ENCODE peak calls at places on chromosomes 13 and 19, in ten cellular contexts. U is tibial nerve, J is keratinocyte, W is PC-9, H is fibroblast of lung, V is right lobe of liver, G is uterus, D is heart left ventricle, C is H9, K is H1. F is an unnamed sample.

GRCh38 chr13:35978607-35979316 is 152.4 kb downstream of the DCLK1 start:
- DNase-seq in U (no peak), J (no peak), W (peak), H (peak), V (no peak), G (peak), D (no peak), C (no peak), K (peak), F (no peak)

GRCh38 chr13:47409778-47410177 is 512.9 kb upstream of the HTR2A start:
- DNase-seq in U (no peak), J (no peak), W (no peak), H (no peak), V (no peak), G (no peak), D (no peak), C (no peak), K (no peak), F (no peak)

GRCh38 chr19:40274585-40275544 is 10.3 kb downstream of the AKT2 start:
- DNase-seq in U (no peak), J (no peak), W (no peak), H (no peak), V (no peak), G (no peak), D (peak), C (no peak), K (no peak), F (no peak)

GRCh38 chr13:28408235-28408848 is 86.6 kb downstream of the FLT1 start:
- DNase-seq in U (no peak), J (no peak), W (no peak), H (no peak), V (peak), G (peak), D (peak), C (no peak), K (no peak), F (no peak)

GRCh38 chr19:591099-591958 is 1.6 kb downstream of the HCN2 start:
- DNase-seq in U (no peak), J (no peak), W (no peak), H (no peak), V (peak), G (no peak), D (peak), C (no peak), K (peak), F (no peak)

GRCh38 chr13:99687728-99688397 is 186.6 kb downstream of the TM9SF2 start:
- DNase-seq in U (no peak), J (no peak), W (no peak), H (no peak), V (no peak), G (no peak), D (no peak), C (peak), K (no peak), F (no peak)

GRCh38 chr19:46378268-46378667 is 31.4 kb downstream of the PPP5C start:
- DNase-seq in U (no peak), J (no peak), W (no peak), H (peak), V (no peak), G (no peak), D (no peak), C (no peak), K (no peak), F (no peak)

GRCh38 chr13:113049521-113049941 is 56.1 kb upstream of the F7 start:
- DNase-seq in U (no peak), J (no peak), W (no peak), H (no peak), V (no peak), G (no peak), D (peak), C (no peak), K (no peak), F (peak)

GRCh38 chr13:48728876-48729275 is 75.1 kb downstream of the CYSLTR2 start:
- DNase-seq in U (no peak), J (no peak), W (no peak), H (no peak), V (no peak), G (no peak), D (no peak), C (no peak), K (no peak), F (no peak)

GRCh38 chr13:43107780-43108179 is 84.4 kb downstream of the DNAJC15 start:
- DNase-seq in U (no peak), J (no peak), W (no peak), H (no peak), V (no peak), G (no peak), D (no peak), C (no peak), K (no peak), F (no peak)

GRCh38 chr19:46660008-46660517 is 919 bp downstream of the DACT3 start:
- DNase-seq in U (no peak), J (no peak), W (no peak), H (no peak), V (no peak), G (peak), D (no peak), C (peak), K (peak), F (no peak)

GRCh38 chr13:82772802-82773201 is 1109.5 kb downstream of the SLITRK1 start:
- DNase-seq in U (no peak), J (no peak), W (no peak), H (peak), V (no peak), G (no peak), D (no peak), C (no peak), K (no peak), F (no peak)

GRCh38 chr19:1992759-1993260 is 22.7 kb downstream of the BTBD2 start:
- DNase-seq in U (no peak), J (no peak), W (no peak), H (no peak), V (no peak), G (peak), D (no peak), C (peak), K (peak), F (no peak)

GRCh38 chr19:6743071-6743470 is 3.6 kb downstream of the TRIP10 start:
- DNase-seq in U (no peak), J (no peak), W (no peak), H (peak), V (no peak), G (no peak), D (no peak), C (no peak), K (no peak), F (no peak)

GRCh38 chr13:101098873-101099272 is 317.4 kb downstream of the NALCN start:
- DNase-seq in U (no peak), J (no peak), W (no peak), H (no peak), V (no peak), G (no peak), D (no peak), C (no peak), K (no peak), F (no peak)

GRCh38 chr19:2663920-2664571 is 38.4 kb downstream of the GNG7 start:
- DNase-seq in U (no peak), J (no peak), W (no peak), H (no peak), V (no peak), G (no peak), D (peak), C (no peak), K (no peak), F (peak)

GRCh38 chr13:36750046-36750445 is 69.0 kb upstream of the RFXAP start:
- DNase-seq in U (no peak), J (no peak), W (no peak), H (no peak), V (no peak), G (no peak), D (no peak), C (no peak), K (no peak), F (no peak)

GRCh38 chr19:56120371-56121179 is 520 bp downstream of the ZNF787 start:
- DNase-seq in U (peak), J (no peak), W (peak), H (peak), V (peak), G (peak), D (peak), C (peak), K (peak), F (peak)

GRCh38 chr13:89361909-89362308 is 1690.7 kb downstream of the SLITRK5 start:
- DNase-seq in U (no peak), J (no peak), W (no peak), H (peak), V (no peak), G (no peak), D (no peak), C (no peak), K (no peak), F (no peak)

GRCh38 chr13:76971215-76971614 is 20.7 kb upstream of the CLN5 start:
- DNase-seq in U (no peak), J (no peak), W (no peak), H (no peak), V (no peak), G (no peak), D (no peak), C (no peak), K (no peak), F (no peak)

GRCh38 chr19:3055741-3056453 is 6.4 kb downstream of the TLE5 start:
- DNase-seq in U (no peak), J (no peak), W (peak), H (no peak), V (peak), G (peak), D (no peak), C (peak), K (peak), F (no peak)

GRCh38 chr19:14146789-14147216 is 10.4 kb upstream of the ASF1B start:
- DNase-seq in U (no peak), J (no peak), W (no peak), H (peak), V (no peak), G (peak), D (no peak), C (no peak), K (no peak), F (no peak)

GRCh38 chr13:113558461-113558860 is 26.1 kb upstream of the TFDP1 start:
- DNase-seq in U (no peak), J (no peak), W (no peak), H (no peak), V (no peak), G (no peak), D (no peak), C (peak), K (no peak), F (no peak)

GRCh38 chr19:16825312-16826168 is 3.7 kb upstream of the SIN3B start:
- DNase-seq in U (peak), J (no peak), W (no peak), H (peak), V (peak), G (peak), D (no peak), C (peak), K (peak), F (peak)

GRCh38 chr19:40365613-40366401 is 17.3 kb downstream of the PLD3 start:
- DNase-seq in U (peak), J (no peak), W (no peak), H (peak), V (no peak), G (peak), D (peak), C (peak), K (peak), F (peak)

GRCh38 chr13:58620171-58620570 is 988.6 kb downstream of the PCDH17 start:
- DNase-seq in U (no peak), J (no peak), W (no peak), H (no peak), V (no peak), G (no peak), D (no peak), C (no peak), K (no peak), F (no peak)

GRCh38 chr19:5064896-5065295 is 96.0 kb downstream of the KDM4B start:
- DNase-seq in U (no peak), J (no peak), W (no peak), H (no peak), V (no peak), G (no peak), D (no peak), C (no peak), K (no peak), F (no peak)

GRCh38 chr13:48831248-48831647 is 144.5 kb upstream of the FNDC3A start:
- DNase-seq in U (no peak), J (no peak), W (no peak), H (no peak), V (no peak), G (no peak), D (no peak), C (no peak), K (no peak), F (no peak)

GRCh38 chr13:51960766-51961165 is 50.5 kb downstream of the ATP7B start:
- DNase-seq in U (no peak), J (no peak), W (no peak), H (no peak), V (no peak), G (no peak), D (no peak), C (no peak), K (no peak), F (no peak)

GRCh38 chr19:2578911-2579677 is 103.2 kb downstream of the GADD45B start:
- DNase-seq in U (peak), J (no peak), W (peak), H (peak), V (peak), G (peak), D (peak), C (peak), K (peak), F (peak)

GRCh38 chr19:14383898-14384669 is 2.8 kb downstream of the ADGRE5 start:
- DNase-seq in U (no peak), J (no peak), W (no peak), H (peak), V (no peak), G (peak), D (no peak), C (no peak), K (no peak), F (no peak)

GRCh38 chr19:46621191-46622117 is 3.4 kb downstream of the PTGIR start:
- DNase-seq in U (no peak), J (no peak), W (no peak), H (no peak), V (no peak), G (no peak), D (peak), C (no peak), K (no peak), F (no peak)

GRCh38 chr13:112250788-112251445 is 125.2 kb upstream of the SPACA7 start:
- DNase-seq in U (no peak), J (no peak), W (no peak), H (no peak), V (no peak), G (no peak), D (no peak), C (no peak), K (peak), F (no peak)

GRCh38 chr19:40633207-40633606 is 32.0 kb downstream of the LTBP4 start:
- DNase-seq in U (no peak), J (no peak), W (peak), H (peak), V (no peak), G (no peak), D (no peak), C (no peak), K (no peak), F (no peak)

GRCh38 chr19:40279120-40279551 is 6.0 kb downstream of the AKT2 start:
- DNase-seq in U (peak), J (no peak), W (no peak), H (peak), V (no peak), G (peak), D (peak), C (no peak), K (no peak), F (no peak)

GRCh38 chr13:61094865-61095264 is 320.8 kb downstream of the PCDH20 start:
- DNase-seq in U (no peak), J (no peak), W (no peak), H (no peak), V (no peak), G (no peak), D (no peak), C (no peak), K (no peak), F (no peak)

GRCh38 chr19:13428352-13428751 is 77.9 kb downstream of the CACNA1A start:
- DNase-seq in U (no peak), J (no peak), W (no peak), H (peak), V (no peak), G (no peak), D (no peak), C (peak), K (peak), F (no peak)

DNA sequence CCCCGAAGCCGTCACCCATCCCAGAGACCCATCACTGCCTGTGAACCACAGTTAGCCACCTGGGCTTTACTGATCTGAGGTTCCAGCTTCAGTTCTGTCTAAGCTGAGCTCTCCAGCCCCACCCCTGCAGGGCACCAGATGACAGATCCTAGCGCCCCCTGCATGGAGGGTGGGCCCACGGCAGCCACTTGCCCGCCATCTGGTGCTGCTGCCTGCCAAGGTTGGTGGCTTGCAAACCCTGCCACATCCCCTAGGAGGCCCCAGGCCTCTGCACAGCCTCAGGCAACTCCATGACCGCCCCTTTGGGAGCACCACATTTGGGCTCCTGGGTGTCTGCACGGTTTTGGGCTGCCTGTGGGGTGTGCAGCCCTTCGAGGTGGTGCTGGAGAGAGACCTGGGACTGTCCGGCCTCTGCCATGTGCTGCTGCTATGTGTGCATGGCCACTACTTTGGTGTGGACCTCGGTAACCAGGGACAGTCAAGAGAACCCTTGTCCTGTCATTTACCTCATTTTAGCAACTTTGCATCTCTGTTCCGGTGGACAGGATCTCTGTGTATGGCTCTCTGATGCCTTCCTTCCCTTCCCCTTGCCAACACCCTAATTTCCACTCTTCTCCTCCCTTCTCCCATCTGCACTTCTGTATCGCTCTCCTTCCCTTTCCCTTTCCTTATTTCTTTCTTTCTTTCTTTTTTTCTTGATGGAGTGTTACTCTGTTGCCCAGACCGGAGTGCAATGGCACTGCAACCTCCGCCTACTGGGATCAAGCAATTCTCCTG is 17.4 kb upstream of the SDHAF1 start:
- DNase-seq in U (no peak), J (no peak), W (no peak), H (no peak), V (no peak), G (no peak), D (no peak), C (peak), K (peak), F (no peak)
- TF ChIP-seq CTCF in U (no peak), J (no peak), W (no peak), H (no peak), V (no peak), G (no peak), D (no peak), C (peak), K (peak), F (no peak)

GRCh38 chr19:35833972-35834371 is 18.3 kb downstream of the NPHS1 start:
- DNase-seq in U (no peak), J (no peak), W (no peak), H (no peak), V (no peak), G (no peak), D (no peak), C (no peak), K (no peak), F (no peak)

GRCh38 chr19:35830986-35831385 is 18.3 kb upstream of the PRODH2 start:
- DNase-seq in U (no peak), J (no peak), W (no peak), H (no peak), V (no peak), G (no peak), D (no peak), C (no peak), K (no peak), F (no peak)

GRCh38 chr19:35828694-35829301 is 16.2 kb upstream of the PRODH2 start:
- DNase-seq in U (no peak), J (no peak), W (no peak), H (peak), V (no peak), G (peak), D (peak), C (peak), K (peak), F (peak)

GRCh38 chr19:35832054-35832453 is 19.4 kb upstream of the PRODH2 start:
- DNase-seq in U (no peak), J (no peak), W (no peak), H (no peak), V (no peak), G (no peak), D (no peak), C (no peak), K (no peak), F (no peak)
- H3K27ac ChIP-seq in U (no peak), J (no peak), W (no peak), H (no peak), V (no peak), G (no peak), D (no peak), C (no peak), K (no peak), F (no peak)

GRCh38 chr19:31314849-31315620 is 34.2 kb downstream of the TSHZ3 start:
- DNase-seq in U (no peak), J (no peak), W (no peak), H (no peak), V (no peak), G (no peak), D (no peak), C (no peak), K (no peak), F (no peak)
- TF ChIP-seq CTCF in U (no peak), J (peak), W (no peak), H (peak), V (no peak), G (no peak), D (no peak), C (peak), K (peak), F (no peak)

DNA sequence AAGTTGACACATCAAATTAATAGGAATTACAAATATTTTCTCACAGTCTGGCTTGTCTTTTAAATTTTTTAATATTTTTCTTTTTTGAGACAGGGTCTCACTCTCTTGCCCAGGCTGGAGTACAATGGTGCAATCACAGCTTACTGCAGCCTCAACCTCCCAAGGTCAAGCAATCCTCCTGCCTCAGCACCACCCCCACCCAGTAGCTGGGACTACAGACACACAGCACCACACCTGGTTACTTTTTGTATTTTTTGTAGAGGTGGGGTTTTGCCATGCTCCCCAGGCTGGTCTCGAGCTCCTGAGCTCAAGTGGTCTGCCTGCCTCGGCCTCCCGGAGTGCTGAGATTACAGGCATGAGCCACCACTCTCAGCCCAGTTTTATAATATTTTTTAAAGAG is 72.0 kb downstream of the SPATA13 start:
- DNase-seq in U (no peak), J (no peak), W (no peak), H (no peak), V (no peak), G (no peak), D (no peak), C (peak), K (no peak), F (no peak)
- H3K27ac ChIP-seq in U (no peak), J (no peak), W (no peak), H (no peak), V (no peak), G (peak), D (no peak), C (no peak), K (no peak), F (no peak)

GRCh38 chr13:41682001-41682400 is 224.7 kb downstream of the RGCC start:
- DNase-seq in U (no peak), J (no peak), W (no peak), H (no peak), V (no peak), G (no peak), D (no peak), C (no peak), K (no peak), F (no peak)
- TF ChIP-seq CTCF in U (no peak), J (no peak), W (no peak), H (no peak), V (no peak), G (no peak), D (no peak), C (no peak), K (no peak), F (no peak)

GRCh38 chr19:43656436-43656835 is 13.5 kb downstream of the PLAUR start:
- DNase-seq in U (no peak), J (no peak), W (no peak), H (no peak), V (no peak), G (no peak), D (no peak), C (no peak), K (no peak), F (no peak)

GRCh38 chr19:43658001-43658400 is 12.0 kb downstream of the PLAUR start:
- DNase-seq in U (no peak), J (no peak), W (no peak), H (no peak), V (no peak), G (no peak), D (no peak), C (no peak), K (no peak), F (no peak)

GRCh38 chr19:43664008-43664407 is 6.0 kb downstream of the PLAUR start:
- DNase-seq in U (no peak), J (no peak), W (no peak), H (no peak), V (no peak), G (no peak), D (no peak), C (no peak), K (no peak), F (no peak)

GRCh38 chr19:43662487-43662886 is 7.5 kb downstream of the PLAUR start:
- DNase-seq in U (no peak), J (no peak), W (no peak), H (no peak), V (no peak), G (no peak), D (no peak), C (peak), K (peak), F (no peak)

DNA sequence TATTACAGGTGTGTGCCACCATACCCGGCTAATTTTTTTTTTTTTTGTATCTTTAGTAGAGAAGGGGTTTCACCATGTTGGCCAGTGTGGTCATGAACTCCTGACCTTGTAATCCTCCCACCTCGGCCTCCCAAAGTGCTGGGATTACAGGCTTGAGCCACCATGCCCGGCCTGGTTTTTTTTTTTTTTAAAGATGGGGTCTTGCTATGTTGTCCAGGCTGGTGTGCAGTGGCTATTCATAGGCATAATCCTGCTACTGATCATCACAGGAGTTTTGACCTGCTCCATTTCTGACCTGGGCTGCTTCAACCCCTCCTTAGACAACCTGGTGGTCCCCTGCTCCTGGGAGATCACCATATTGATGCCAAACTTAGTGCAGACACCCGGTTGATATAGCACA is 9.7 kb downstream of the PLAUR start:
- DNase-seq in U (no peak), J (no peak), W (no peak), H (no peak), V (no peak), G (no peak), D (no peak), C (no peak), K (no peak), F (no peak)
- H3K27ac ChIP-seq in U (no peak), J (no peak), W (no peak), H (no peak), V (no peak), G (no peak), D (no peak), C (no peak), K (no peak), F (no peak)

F was measured in dorsolateral prefrontal cortex.